ENCODE peak calls at places on chromosomes 12 and 14, in nine cellular contexts. Y, V, C, Z, D, P, R, W and O are unnamed samples. For H3K36me3, the result is how much of the 10 kb centered on the place peaks cover.

GRCh38 chr12:47017041-47017713 is 62.2 kb upstream of the PCED1B start:
- DNase-seq in C (no peak), R (no peak), D (no peak), Y (no peak), Z (no peak), W (no peak), V (no peak), P (no peak), O (no peak)

GRCh38 chr14:99971929-99972747 is 93.1 kb upstream of the EVL start:
- DNase-seq in V (no peak), R (peak), Z (no peak), Y (no peak), W (no peak), C (peak), D (peak), P (peak), O (peak)

GRCh38 chr12:125220404-125221273 is 155.4 kb downstream of the AACS start:
- DNase-seq in D (no peak), R (no peak), V (no peak), Z (no peak), Y (no peak), C (no peak), P (no peak), W (no peak), O (no peak)

GRCh38 chr12:49972641-49973360 is at the start of gene AQP6:
- DNase-seq in C (no peak), R (no peak), D (no peak), V (peak), P (no peak), Z (no peak), Y (no peak), W (no peak), O (no peak)

GRCh38 chr12:68611094-68611818 is 557 bp downstream of the RAP1B start:
- DNase-seq in Y (no peak), P (peak), V (peak), W (peak), R (peak), D (peak), Z (peak), C (peak), O (peak)

GRCh38 chr14:99757331-99758070 is 35.7 kb upstream of the EML1 start:
- DNase-seq in W (no peak), V (peak), R (peak), Y (no peak), Z (peak), P (no peak), C (no peak), D (no peak), O (peak)

GRCh38 chr14:59912443-59912842 is 7.5 kb upstream of the LRRC9 start:
- DNase-seq in R (no peak), Z (no peak), Y (no peak), D (no peak), P (no peak), C (no peak), V (no peak), W (no peak), O (no peak)

GRCh38 chr12:117890644-117891043 is 78.1 kb downstream of the KSR2 start:
- DNase-seq in D (no peak), W (no peak), Z (no peak), R (peak), V (no peak), C (no peak), P (no peak), Y (no peak), O (no peak)

GRCh38 chr12:17361224-17361623 is 728.8 kb downstream of the RERGL start:
- DNase-seq in R (no peak), V (no peak), Y (no peak), W (no peak), D (no peak), P (no peak), Z (no peak), C (no peak), O (no peak)

GRCh38 chr14:105397350-105397931 is 897 bp upstream of the TEX22 start:
- DNase-seq in R (no peak), C (no peak), Y (no peak), W (no peak), D (no peak), P (no peak), V (no peak), Z (no peak), O (no peak)

GRCh38 chr12:122545855-122546254 is 18.8 kb downstream of the KNTC1 start:
- DNase-seq in D (no peak), Y (no peak), Z (no peak), V (no peak), R (no peak), C (no peak), P (no peak), W (no peak), O (no peak)

DNA sequence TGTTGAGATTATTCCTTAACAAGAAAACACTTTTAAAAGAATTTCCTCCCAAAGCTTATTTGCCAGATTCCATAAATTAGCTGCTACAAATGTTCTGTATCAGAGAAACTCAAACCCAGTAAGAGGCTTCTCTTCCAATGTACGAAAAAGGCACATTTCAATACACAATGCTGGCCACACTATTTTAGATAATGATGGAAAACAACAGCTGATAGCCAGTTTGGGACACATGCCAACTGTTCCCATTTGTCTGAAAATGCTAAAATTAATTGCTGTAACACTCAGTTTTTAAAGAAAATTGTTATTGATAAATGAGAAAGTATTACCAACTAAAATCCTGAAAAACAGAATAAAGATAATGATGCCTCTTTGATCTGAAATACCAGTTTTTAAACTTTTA is 4.4 kb downstream of the CFL2 start:
- DNase-seq in D (no peak), Y (no peak), R (no peak), V (no peak), P (no peak), C (no peak), Z (no peak), W (no peak), O (no peak)
- H3K4me3 ChIP-seq in D (no peak), Y (no peak), R (peak), V (peak), P (no peak), C (no peak), Z (no peak), W (peak), O (no peak)

GRCh38 chr12:62250671-62251608 is 9.3 kb upstream of the USP15 start:
- DNase-seq in Y (no peak), P (no peak), D (no peak), W (no peak), C (no peak), R (peak), V (no peak), Z (no peak), O (no peak)

GRCh38 chr12:62249419-62249818 is 10.8 kb upstream of the USP15 start:
- DNase-seq in R (no peak), Z (no peak), Y (no peak), P (no peak), W (no peak), C (no peak), D (no peak), V (no peak), O (no peak)

GRCh38 chr12:62248873-62249272 is 11.3 kb upstream of the USP15 start:
- DNase-seq in V (no peak), P (no peak), W (no peak), C (no peak), Z (no peak), R (peak), D (no peak), Y (no peak), O (no peak)

GRCh38 chr12:62252576-62252975 is 7.6 kb upstream of the USP15 start:
- DNase-seq in Z (no peak), P (no peak), R (no peak), Y (no peak), C (no peak), V (no peak), D (no peak), W (no peak), O (no peak)

DNA sequence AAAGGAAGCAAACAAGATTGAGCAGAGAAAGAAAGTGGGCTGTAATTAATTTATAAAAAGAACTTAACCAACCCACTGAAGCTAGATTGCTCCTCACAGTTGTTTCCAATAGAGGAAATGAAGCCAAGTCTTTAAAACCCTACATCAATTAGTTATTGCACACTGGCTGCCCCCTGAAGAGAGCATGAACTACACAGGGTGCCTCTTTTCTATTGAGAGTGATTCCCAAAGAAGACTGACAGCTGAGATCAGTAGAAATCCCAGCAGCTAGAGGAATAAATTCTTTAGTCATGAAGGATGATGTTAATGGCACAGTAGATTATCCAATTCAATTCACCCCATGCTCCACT is 8.6 kb upstream of the USP15 start:
- DNase-seq in R (no peak), C (no peak), Y (no peak), D (no peak), P (no peak), Z (no peak), V (no peak), W (no peak), O (no peak)
- H3K36me3 ChIP-seq in R (under half), C (under half), Y (under half), D (under half), P (under half), Z (under half), V (under half), W (under half), O (under half)

DNA sequence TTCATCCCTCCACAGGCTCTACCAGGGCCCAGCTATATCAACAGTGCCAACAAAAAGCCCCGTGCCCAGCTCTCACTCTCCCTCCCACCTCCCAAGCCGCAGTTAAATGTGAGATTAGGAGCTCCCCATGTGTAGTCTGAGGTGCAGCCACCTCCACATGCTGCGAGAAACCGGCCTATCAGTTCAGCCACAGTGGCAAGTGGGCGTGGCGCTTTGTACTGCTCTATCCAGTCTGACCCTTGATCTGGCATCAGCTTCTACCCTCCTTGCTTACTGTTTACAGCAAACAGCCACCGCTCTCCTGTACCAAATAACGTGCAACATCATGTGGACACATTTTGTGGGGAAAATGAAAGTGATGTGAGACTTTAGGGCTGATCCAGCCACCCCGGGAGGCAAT is 1.7 kb downstream of the PLEK2 start:
- DNase-seq in P (no peak), V (peak), D (no peak), Z (no peak), Y (no peak), R (no peak), C (no peak), W (no peak), O (no peak)
- H3K4me3 ChIP-seq in P (no peak), V (no peak), D (no peak), Z (no peak), Y (no peak), R (no peak), C (no peak), W (no peak), O (no peak)

DNA sequence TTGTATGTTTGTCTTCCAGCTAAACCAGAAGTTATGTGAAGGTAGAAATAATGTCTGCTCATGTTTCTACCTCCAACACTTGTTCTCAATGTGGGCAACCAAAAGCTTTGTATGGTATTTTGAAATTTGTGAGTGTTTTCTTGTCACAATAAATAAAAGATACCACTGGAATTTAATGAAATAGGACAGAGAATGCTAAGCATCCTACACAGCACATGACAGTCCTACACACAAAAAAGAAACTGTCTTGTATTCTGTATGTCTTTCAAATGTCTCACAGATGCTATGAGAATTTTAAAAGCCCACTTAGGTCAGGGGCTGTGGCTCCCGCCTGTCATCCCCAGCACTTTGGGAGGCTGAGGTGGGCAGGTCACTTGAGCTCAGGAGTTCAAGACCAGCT is 68.9 kb downstream of the RALGAPA1 start:
- DNase-seq in V (no peak), R (no peak), D (no peak), W (no peak), P (no peak), Z (no peak), Y (no peak), C (no peak), O (no peak)
- H3K36me3 ChIP-seq in V (under half), R (under half), D (under half), W (under half), P (under half), Z (under half), Y (under half), C (under half), O (under half)

DNA sequence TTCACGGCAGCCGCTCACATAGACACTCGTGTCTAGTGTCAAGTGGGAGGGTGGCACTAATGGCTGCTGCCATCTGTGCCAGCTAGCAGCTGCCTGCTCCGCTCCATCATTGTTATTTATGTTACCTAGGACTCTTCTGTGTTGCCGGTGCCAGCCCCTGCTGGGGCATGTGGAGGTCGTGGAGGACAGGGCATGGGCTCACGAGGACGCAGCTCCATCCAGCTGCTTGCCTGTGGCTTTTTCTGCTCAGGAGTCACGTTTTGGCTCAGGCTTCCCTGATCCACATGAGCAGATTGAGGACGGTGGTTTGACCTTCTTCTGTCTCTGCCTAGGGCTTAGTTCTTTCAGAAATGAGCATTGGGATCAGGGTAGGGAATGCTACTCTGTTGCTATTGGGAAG is 31.2 kb downstream of the TPCN1 start:
- DNase-seq in P (no peak), D (no peak), W (peak), R (no peak), C (no peak), Z (no peak), Y (no peak), V (no peak), O (no peak)
- H3K4me3 ChIP-seq in P (no peak), D (no peak), W (no peak), R (no peak), C (no peak), Z (no peak), Y (no peak), V (no peak), O (no peak)

GRCh38 chr12:90519285-90519684 is 435.7 kb downstream of the CCER1 start:
- DNase-seq in R (no peak), W (no peak), P (no peak), D (no peak), Z (no peak), C (no peak), V (no peak), Y (no peak), O (no peak)
- H3K36me3 ChIP-seq in R (under half), W (under half), P (under half), D (under half), Z (under half), C (under half), V (under half), Y (under half), O (under half)